ENCODE peak calls at places on chromosomes 4 and X, in six cellular contexts. J is bronchial epithelial cell; Q is T-helper 2 cell; D is coronary artery; R is amygdala; P is stimulated activated CD8-positive, alpha-beta memory T cell treated with anti-CD3 and anti-CD28 coated beads, Interleukin-4, amount 100 ng/mL, for 1 hour. B is an unnamed sample.

GRCh38 chrX:11465648-11466411 is 172.6 kb downstream of the AMELX start:
- DNase-seq in J (peak), Q (no peak), D (no peak), R (no peak), P (no peak), B (peak)

GRCh38 chr4:189973646-189974045 is 33.0 kb downstream of the FRG1 start:
- DNase-seq in J (no peak), Q (no peak), D (no peak), R (no peak), P (no peak), B (no peak)

GRCh38 chr4:109398928-109399327 is 34.7 kb upstream of the SEC24B start:
- DNase-seq in J (no peak), Q (no peak), D (no peak), R (no peak), P (no peak), B (no peak)

GRCh38 chr4:106048250-106048931 is 153.1 kb downstream of the NPNT start:
- DNase-seq in J (no peak), Q (no peak), D (no peak), R (no peak), P (no peak), B (peak)

GRCh38 chrX:23817979-23818336 is 35.0 kb downstream of the SAT1 start:
- DNase-seq in J (no peak), Q (no peak), D (no peak), R (no peak), P (no peak), B (no peak)

GRCh38 chr4:42678512-42678911 is 21.6 kb upstream of the ATP8A1 start:
- DNase-seq in J (no peak), Q (no peak), D (no peak), R (no peak), P (no peak), B (no peak)

GRCh38 chrX:118353081-118353850 is 7.4 kb downstream of the WDR44 start:
- DNase-seq in J (peak), Q (no peak), D (no peak), R (no peak), P (no peak), B (peak)

GRCh38 chrX:773292-774025 is 142.9 kb downstream of the SHOX start:
- DNase-seq in J (no peak), Q (no peak), D (peak), R (no peak), P (no peak), B (no peak)

GRCh38 chrX:69093960-69094935 is 71.0 kb downstream of the PJA1 start:
- DNase-seq in J (peak), Q (no peak), D (no peak), R (peak), P (no peak), B (peak)

GRCh38 chr4:136737066-136737465 is 795.2 kb downstream of the PCDH18 start:
- DNase-seq in J (no peak), Q (no peak), D (no peak), R (no peak), P (no peak), B (no peak)

GRCh38 chr4:77072195-77072753 is 3.5 kb downstream of the CCNI start:
- DNase-seq in J (peak), Q (no peak), D (no peak), R (no peak), P (no peak), B (no peak)

GRCh38 chrX:154490021-154490413 is 412 bp downstream of the SLC10A3 start:
- DNase-seq in J (peak), Q (peak), D (no peak), R (no peak), P (no peak), B (peak)

GRCh38 chr4:74473155-74473811 is 28.3 kb downstream of the AREG start:
- DNase-seq in J (peak), Q (no peak), D (no peak), R (no peak), P (no peak), B (peak)

GRCh38 chrX:132876509-132876837 is 82.0 kb downstream of the HS6ST2 start:
- DNase-seq in J (no peak), Q (no peak), D (no peak), R (no peak), P (no peak), B (no peak)

GRCh38 chrX:40109288-40110008 is 11.7 kb upstream of the BCOR start:
- DNase-seq in J (no peak), Q (no peak), D (no peak), R (no peak), P (no peak), B (peak)

GRCh38 chrX:136146614-136147319 is 566 bp upstream of the FHL1 start:
- DNase-seq in J (no peak), Q (no peak), D (no peak), R (no peak), P (no peak), B (no peak)

GRCh38 chrX:65643046-65643785 is 24.2 kb upstream of the MSN start:
- DNase-seq in J (peak), Q (no peak), D (no peak), R (no peak), P (no peak), B (peak)

GRCh38 chr4:86957214-86957613 is 22.4 kb downstream of the AFF1 start:
- DNase-seq in J (peak), Q (no peak), D (no peak), R (no peak), P (no peak), B (peak)

GRCh38 chr4:163484906-163485305 is 9.6 kb upstream of the TMA16 start:
- DNase-seq in J (peak), Q (peak), D (no peak), R (peak), P (peak), B (peak)

GRCh38 chr4:15104825-15105224 is 102.5 kb downstream of the CPEB2 start:
- DNase-seq in J (no peak), Q (no peak), D (no peak), R (no peak), P (no peak), B (peak)